ENCODE peak calls at places on chromosomes 3 and 15, in five cellular contexts. E is choroid plexus epithelial cell, H is fibroblast of mammary gland, Q is RWPE1, C is Peyer's patch. D is an unnamed sample.

GRCh38 chr3:60053518-60054265 is 1003.9 kb upstream of the CFAP20DC start:
- DNase-seq in E (no peak), H (peak), Q (no peak), C (no peak), D (no peak)

GRCh38 chr3:182795383-182795782 is 2.1 kb downstream of the ATP11B start:
- DNase-seq in E (peak), H (peak), Q (peak), C (no peak), D (no peak)

GRCh38 chr15:50888054-50888453 is 20.4 kb upstream of the AP4E1 start:
- DNase-seq in E (no peak), H (no peak), Q (no peak), C (no peak), D (no peak)

GRCh38 chr3:48034000-48034516 is 17.8 kb upstream of the MAP4 start:
- DNase-seq in E (peak), H (peak), Q (peak), C (no peak), D (no peak)

GRCh38 chr3:128845119-128845518 is 34.3 kb upstream of the ACAD9 start:
- DNase-seq in E (no peak), H (no peak), Q (no peak), C (no peak), D (no peak)

GRCh38 chr3:31485206-31485605 is 47.5 kb upstream of the STT3B start:
- DNase-seq in E (no peak), H (no peak), Q (no peak), C (no peak), D (no peak)

GRCh38 chr3:23657647-23658046 is 148.1 kb upstream of the UBE2E1 start:
- DNase-seq in E (no peak), H (no peak), Q (no peak), C (no peak), D (no peak)

GRCh38 chr3:24704496-24704895 is 209.8 kb upstream of the THRB start:
- DNase-seq in E (peak), H (peak), Q (peak), C (no peak), D (no peak)

GRCh38 chr3:9099711-9100110 is 136.4 kb upstream of the RAD18 start:
- DNase-seq in E (no peak), H (no peak), Q (no peak), C (no peak), D (no peak)

GRCh38 chr3:27228805-27229204 is 140.4 kb downstream of the NEK10 start:
- DNase-seq in E (no peak), H (no peak), Q (no peak), C (no peak), D (no peak)

GRCh38 chr3:114308830-114309229 is 15.0 kb downstream of the TIGIT start:
- DNase-seq in E (no peak), H (no peak), Q (no peak), C (no peak), D (no peak)

GRCh38 chr15:91263632-91264477 is 163.8 kb downstream of the SV2B start:
- DNase-seq in E (no peak), H (peak), Q (peak), C (no peak), D (no peak)

GRCh38 chr3:159872374-159873109 is 116.1 kb upstream of the IL12A start:
- DNase-seq in E (peak), H (peak), Q (peak), C (no peak), D (no peak)

GRCh38 chr3:20073683-20074082 is 33.4 kb downstream of the KAT2B start:
- DNase-seq in E (no peak), H (no peak), Q (no peak), C (no peak), D (no peak)

GRCh38 chr15:88378259-88378658 is 88.9 kb downstream of the MRPL46 start:
- DNase-seq in E (no peak), H (peak), Q (no peak), C (no peak), D (no peak)

GRCh38 chr3:147915057-147915456 is 505.9 kb downstream of the ZIC1 start:
- DNase-seq in E (peak), H (peak), Q (no peak), C (no peak), D (peak)

GRCh38 chr3:36525115-36525711 is 144.9 kb downstream of the STAC start:
- DNase-seq in E (peak), H (peak), Q (peak), C (no peak), D (peak)

GRCh38 chr3:38580450-38581382 is 68.8 kb downstream of the SCN5A start:
- DNase-seq in E (no peak), H (no peak), Q (no peak), C (peak), D (no peak)

GRCh38 chr15:71153823-71154524 is 38.7 kb downstream of the THSD4 start:
- DNase-seq in E (peak), H (peak), Q (peak), C (no peak), D (no peak)

GRCh38 chr3:111472556-111472955 is 69.4 kb upstream of the CD96 start:
- DNase-seq in E (no peak), H (no peak), Q (no peak), C (no peak), D (no peak)

GRCh38 chr3:111471851-111472250 is 70.1 kb upstream of the CD96 start:
- DNase-seq in E (peak), H (no peak), Q (no peak), C (no peak), D (no peak)

GRCh38 chr3:111473550-111473949 is 68.4 kb upstream of the CD96 start:
- DNase-seq in E (no peak), H (no peak), Q (no peak), C (no peak), D (no peak)
- TF ChIP-seq CTCF in E (no peak), H (no peak), Q (no peak), C (no peak), D (no peak)

GRCh38 chr3:157543491-157544035 is 40.3 kb upstream of the VEPH1 start:
- DNase-seq in E (no peak), H (peak), Q (no peak), C (no peak), D (no peak)

GRCh38 chr3:157544501-157545139 is 41.4 kb upstream of the VEPH1 start:
- DNase-seq in E (peak), H (peak), Q (no peak), C (no peak), D (peak)

GRCh38 chr3:157541506-157542236 is 38.5 kb upstream of the VEPH1 start:
- DNase-seq in E (no peak), H (no peak), Q (no peak), C (no peak), D (no peak)

GRCh38 chr3:157540656-157541055 is 37.4 kb upstream of the VEPH1 start:
- DNase-seq in E (no peak), H (no peak), Q (no peak), C (no peak), D (no peak)

GRCh38 chr3:157542711-157543485 is 39.7 kb upstream of the VEPH1 start:
- DNase-seq in E (peak), H (peak), Q (peak), C (peak), D (no peak)
- TF ChIP-seq CTCF in E (peak), H (peak), Q (peak), C (no peak), D (peak)

DNA sequence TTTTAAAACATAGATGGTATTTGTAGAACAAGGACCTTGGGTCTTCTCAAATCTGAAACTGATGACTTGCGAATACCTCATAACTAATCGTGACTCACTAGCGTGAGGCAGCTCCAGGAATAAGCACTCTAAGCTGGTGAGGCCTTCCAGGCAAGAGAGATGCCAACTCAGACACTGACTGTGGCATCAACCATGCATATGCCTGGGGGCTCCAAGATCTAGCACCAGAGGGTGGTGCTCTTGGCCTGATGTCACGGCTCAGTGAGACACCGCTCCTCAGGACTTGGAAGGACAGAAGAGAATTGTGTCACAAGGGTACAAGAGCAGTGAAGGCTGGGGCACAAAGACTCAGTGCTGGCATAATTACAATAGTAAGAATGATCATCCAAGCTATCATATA is 125.0 kb upstream of the TRIM42 start:
- DNase-seq in E (peak), H (peak), Q (peak), C (no peak), D (no peak)
- TF ChIP-seq CTCF in E (peak), H (no peak), Q (no peak), C (no peak), D (no peak)

GRCh38 chr15:45187894-45188830 is at the start of gene SHF:
- DNase-seq in E (peak), H (no peak), Q (peak), C (peak), D (no peak)

GRCh38 chr15:45187578-45187893 is 230 bp downstream of the SHF start:
- DNase-seq in E (no peak), H (no peak), Q (no peak), C (no peak), D (no peak)

GRCh38 chr15:45185903-45186770 is 1.6 kb downstream of the SHF start:
- DNase-seq in E (no peak), H (no peak), Q (no peak), C (no peak), D (no peak)

GRCh38 chr15:45185069-45185779 is 2.5 kb downstream of the SHF start:
- DNase-seq in E (no peak), H (no peak), Q (no peak), C (no peak), D (no peak)

GRCh38 chr15:45186771-45187577 is 792 bp downstream of the SHF start:
- DNase-seq in E (no peak), H (no peak), Q (no peak), C (no peak), D (no peak)
- TF ChIP-seq CTCF in E (no peak), H (no peak), Q (no peak), C (no peak), D (no peak)